ENCODE peak calls at places on chromosomes 16 and 17, in seven cellular contexts. One of them, this sample, is unnamed.

GRCh38 chr16:10906914-10907756 is 30.1 kb downstream of the CIITA start:
- DNase-seq in iPS-NIHi11: no peak
- DNase-seq in germinal center: no peak
- DNase-seq in CD4-positive, CD25-positive, alpha-beta regulatory T cell: no peak
- DNase-seq in kidney epithelial cell: no peak
- DNase-seq in stimulated activated CD4-positive, alpha-beta T cell treated with anti-CD3 and anti-CD28 coated beads, TNF-alpha, amount 100 ng/mL, for 4 hours: no peak
- DNase-seq in activated T-helper 2 cell treated with anti-CD3 and anti-CD28 coated beads, Interferon-gamma antibody, Interleukin-2, Interleukin-4, amounts not matched to agents 10 μg/mL and 5 μg/mL and 100 μg/mL, durations not matched to agents 14 hours and 24 hours and 36 hours: no peak
- DNase-seq in this sample: peak

GRCh38 chr17:1563786-1564613 is 1.4 kb upstream of the PITPNA start:
- DNase-seq in kidney epithelial cell: no peak
- DNase-seq in germinal center: no peak
- DNase-seq in CD4-positive, CD25-positive, alpha-beta regulatory T cell: no peak
- DNase-seq in activated T-helper 2 cell treated with anti-CD3 and anti-CD28 coated beads, Interferon-gamma antibody, Interleukin-2, Interleukin-4, amounts not matched to agents 10 μg/mL and 5 μg/mL and 100 μg/mL, durations not matched to agents 14 hours and 24 hours and 36 hours: no peak
- DNase-seq in stimulated activated CD4-positive, alpha-beta T cell treated with anti-CD3 and anti-CD28 coated beads, TNF-alpha, amount 100 ng/mL, for 4 hours: no peak
- DNase-seq in iPS-NIHi11: no peak
- DNase-seq in this sample: no peak

GRCh38 chr16:84907575-84907974 is 87.8 kb downstream of the CRISPLD2 start:
- DNase-seq in CD4-positive, CD25-positive, alpha-beta regulatory T cell: no peak
- DNase-seq in germinal center: no peak
- DNase-seq in stimulated activated CD4-positive, alpha-beta T cell treated with anti-CD3 and anti-CD28 coated beads, TNF-alpha, amount 100 ng/mL, for 4 hours: no peak
- DNase-seq in kidney epithelial cell: peak
- DNase-seq in iPS-NIHi11: no peak
- DNase-seq in activated T-helper 2 cell treated with anti-CD3 and anti-CD28 coated beads, Interferon-gamma antibody, Interleukin-2, Interleukin-4, amounts not matched to agents 10 μg/mL and 5 μg/mL and 100 μg/mL, durations not matched to agents 14 hours and 24 hours and 36 hours: no peak
- DNase-seq in this sample: no peak

GRCh38 chr17:2924211-2924610 is 128.0 kb downstream of the RAP1GAP2 start:
- DNase-seq in iPS-NIHi11: peak
- DNase-seq in stimulated activated CD4-positive, alpha-beta T cell treated with anti-CD3 and anti-CD28 coated beads, TNF-alpha, amount 100 ng/mL, for 4 hours: no peak
- DNase-seq in CD4-positive, CD25-positive, alpha-beta regulatory T cell: no peak
- DNase-seq in kidney epithelial cell: no peak
- DNase-seq in activated T-helper 2 cell treated with anti-CD3 and anti-CD28 coated beads, Interferon-gamma antibody, Interleukin-2, Interleukin-4, amounts not matched to agents 10 μg/mL and 5 μg/mL and 100 μg/mL, durations not matched to agents 14 hours and 24 hours and 36 hours: no peak
- DNase-seq in germinal center: no peak
- DNase-seq in this sample: no peak

GRCh38 chr17:78357177-78357586 is 2.7 kb downstream of the SOCS3 start:
- DNase-seq in activated T-helper 2 cell treated with anti-CD3 and anti-CD28 coated beads, Interferon-gamma antibody, Interleukin-2, Interleukin-4, amounts not matched to agents 10 μg/mL and 5 μg/mL and 100 μg/mL, durations not matched to agents 14 hours and 24 hours and 36 hours: no peak
- DNase-seq in stimulated activated CD4-positive, alpha-beta T cell treated with anti-CD3 and anti-CD28 coated beads, TNF-alpha, amount 100 ng/mL, for 4 hours: no peak
- DNase-seq in iPS-NIHi11: no peak
- DNase-seq in CD4-positive, CD25-positive, alpha-beta regulatory T cell: no peak
- DNase-seq in germinal center: no peak
- DNase-seq in kidney epithelial cell: no peak
- DNase-seq in this sample: no peak

GRCh38 chr16:21638573-21638975 is 13.8 kb downstream of the IGSF6 start:
- DNase-seq in germinal center: no peak
- DNase-seq in stimulated activated CD4-positive, alpha-beta T cell treated with anti-CD3 and anti-CD28 coated beads, TNF-alpha, amount 100 ng/mL, for 4 hours: no peak
- DNase-seq in CD4-positive, CD25-positive, alpha-beta regulatory T cell: peak
- DNase-seq in iPS-NIHi11: no peak
- DNase-seq in activated T-helper 2 cell treated with anti-CD3 and anti-CD28 coated beads, Interferon-gamma antibody, Interleukin-2, Interleukin-4, amounts not matched to agents 10 μg/mL and 5 μg/mL and 100 μg/mL, durations not matched to agents 14 hours and 24 hours and 36 hours: no peak
- DNase-seq in kidney epithelial cell: no peak
- DNase-seq in this sample: no peak

GRCh38 chr17:3852561-3852960 is 6.5 kb upstream of the NCBP3 start:
- DNase-seq in germinal center: no peak
- DNase-seq in kidney epithelial cell: no peak
- DNase-seq in stimulated activated CD4-positive, alpha-beta T cell treated with anti-CD3 and anti-CD28 coated beads, TNF-alpha, amount 100 ng/mL, for 4 hours: no peak
- DNase-seq in activated T-helper 2 cell treated with anti-CD3 and anti-CD28 coated beads, Interferon-gamma antibody, Interleukin-2, Interleukin-4, amounts not matched to agents 10 μg/mL and 5 μg/mL and 100 μg/mL, durations not matched to agents 14 hours and 24 hours and 36 hours: no peak
- DNase-seq in iPS-NIHi11: no peak
- DNase-seq in CD4-positive, CD25-positive, alpha-beta regulatory T cell: no peak
- DNase-seq in this sample: no peak

GRCh38 chr17:50889528-50890118 is 23.5 kb upstream of the TOB1 start:
- DNase-seq in CD4-positive, CD25-positive, alpha-beta regulatory T cell: no peak
- DNase-seq in germinal center: no peak
- DNase-seq in kidney epithelial cell: no peak
- DNase-seq in activated T-helper 2 cell treated with anti-CD3 and anti-CD28 coated beads, Interferon-gamma antibody, Interleukin-2, Interleukin-4, amounts not matched to agents 10 μg/mL and 5 μg/mL and 100 μg/mL, durations not matched to agents 14 hours and 24 hours and 36 hours: no peak
- DNase-seq in stimulated activated CD4-positive, alpha-beta T cell treated with anti-CD3 and anti-CD28 coated beads, TNF-alpha, amount 100 ng/mL, for 4 hours: no peak
- DNase-seq in iPS-NIHi11: no peak
- DNase-seq in this sample: no peak

GRCh38 chr16:5634781-5635180 is 537.2 kb upstream of the EEF2KMT start:
- DNase-seq in stimulated activated CD4-positive, alpha-beta T cell treated with anti-CD3 and anti-CD28 coated beads, TNF-alpha, amount 100 ng/mL, for 4 hours: no peak
- DNase-seq in kidney epithelial cell: no peak
- DNase-seq in CD4-positive, CD25-positive, alpha-beta regulatory T cell: no peak
- DNase-seq in iPS-NIHi11: no peak
- DNase-seq in activated T-helper 2 cell treated with anti-CD3 and anti-CD28 coated beads, Interferon-gamma antibody, Interleukin-2, Interleukin-4, amounts not matched to agents 10 μg/mL and 5 μg/mL and 100 μg/mL, durations not matched to agents 14 hours and 24 hours and 36 hours: no peak
- DNase-seq in germinal center: no peak
- DNase-seq in this sample: no peak

GRCh38 chr16:55842369-55843104 is 9.6 kb upstream of the CES1 start:
- DNase-seq in iPS-NIHi11: peak
- DNase-seq in kidney epithelial cell: no peak
- DNase-seq in stimulated activated CD4-positive, alpha-beta T cell treated with anti-CD3 and anti-CD28 coated beads, TNF-alpha, amount 100 ng/mL, for 4 hours: no peak
- DNase-seq in activated T-helper 2 cell treated with anti-CD3 and anti-CD28 coated beads, Interferon-gamma antibody, Interleukin-2, Interleukin-4, amounts not matched to agents 10 μg/mL and 5 μg/mL and 100 μg/mL, durations not matched to agents 14 hours and 24 hours and 36 hours: no peak
- DNase-seq in germinal center: peak
- DNase-seq in CD4-positive, CD25-positive, alpha-beta regulatory T cell: peak
- DNase-seq in this sample: peak

GRCh38 chr17:75774988-75775668 is 9.5 kb upstream of the UNK start:
- DNase-seq in kidney epithelial cell: no peak
- DNase-seq in stimulated activated CD4-positive, alpha-beta T cell treated with anti-CD3 and anti-CD28 coated beads, TNF-alpha, amount 100 ng/mL, for 4 hours: no peak
- DNase-seq in germinal center: no peak
- DNase-seq in CD4-positive, CD25-positive, alpha-beta regulatory T cell: no peak
- DNase-seq in activated T-helper 2 cell treated with anti-CD3 and anti-CD28 coated beads, Interferon-gamma antibody, Interleukin-2, Interleukin-4, amounts not matched to agents 10 μg/mL and 5 μg/mL and 100 μg/mL, durations not matched to agents 14 hours and 24 hours and 36 hours: no peak
- DNase-seq in iPS-NIHi11: no peak
- DNase-seq in this sample: no peak

GRCh38 chr17:10172241-10172741 is 26.1 kb downstream of the GAS7 start:
- DNase-seq in iPS-NIHi11: no peak
- DNase-seq in CD4-positive, CD25-positive, alpha-beta regulatory T cell: no peak
- DNase-seq in activated T-helper 2 cell treated with anti-CD3 and anti-CD28 coated beads, Interferon-gamma antibody, Interleukin-2, Interleukin-4, amounts not matched to agents 10 μg/mL and 5 μg/mL and 100 μg/mL, durations not matched to agents 14 hours and 24 hours and 36 hours: no peak
- DNase-seq in germinal center: no peak
- DNase-seq in stimulated activated CD4-positive, alpha-beta T cell treated with anti-CD3 and anti-CD28 coated beads, TNF-alpha, amount 100 ng/mL, for 4 hours: no peak
- DNase-seq in kidney epithelial cell: no peak
- DNase-seq in this sample: no peak

GRCh38 chr16:68378436-68379415 is 67.9 kb downstream of the PRMT7 start:
- DNase-seq in iPS-NIHi11: no peak
- DNase-seq in activated T-helper 2 cell treated with anti-CD3 and anti-CD28 coated beads, Interferon-gamma antibody, Interleukin-2, Interleukin-4, amounts not matched to agents 10 μg/mL and 5 μg/mL and 100 μg/mL, durations not matched to agents 14 hours and 24 hours and 36 hours: no peak
- DNase-seq in germinal center: no peak
- DNase-seq in stimulated activated CD4-positive, alpha-beta T cell treated with anti-CD3 and anti-CD28 coated beads, TNF-alpha, amount 100 ng/mL, for 4 hours: no peak
- DNase-seq in kidney epithelial cell: no peak
- DNase-seq in CD4-positive, CD25-positive, alpha-beta regulatory T cell: no peak
- DNase-seq in this sample: no peak

GRCh38 chr16:27289669-27290068 is 21.1 kb upstream of the NSMCE1 start:
- DNase-seq in iPS-NIHi11: no peak
- DNase-seq in stimulated activated CD4-positive, alpha-beta T cell treated with anti-CD3 and anti-CD28 coated beads, TNF-alpha, amount 100 ng/mL, for 4 hours: no peak
- DNase-seq in germinal center: no peak
- DNase-seq in CD4-positive, CD25-positive, alpha-beta regulatory T cell: no peak
- DNase-seq in activated T-helper 2 cell treated with anti-CD3 and anti-CD28 coated beads, Interferon-gamma antibody, Interleukin-2, Interleukin-4, amounts not matched to agents 10 μg/mL and 5 μg/mL and 100 μg/mL, durations not matched to agents 14 hours and 24 hours and 36 hours: no peak
- DNase-seq in kidney epithelial cell: no peak
- DNase-seq in this sample: no peak

This sample was measured in cerebellum.